ENCODE peak calls at places on chromosomes 13 and 19, in seven cellular contexts. S, B, Y, F, D, A and O are unnamed samples.

GRCh38 chr13:33636955-33637670 is 180.8 kb upstream of the RFC3 start:
- DNase-seq in B (no peak), D (no peak), Y (no peak), A (no peak), F (no peak), S (no peak), O (no peak)

GRCh38 chr13:112355274-112355843 is 20.8 kb upstream of the SPACA7 start:
- DNase-seq in D (no peak), B (no peak), F (no peak), S (no peak), Y (no peak), A (no peak), O (no peak)

GRCh38 chr19:18292460-18292809 is 11.0 kb upstream of the JUND start:
- DNase-seq in B (peak; percentile 57), A (no peak), F (no peak), Y (no peak), S (no peak), D (no peak), O (no peak)

GRCh38 chr13:33126909-33127607 is 110.8 kb downstream of the KL start:
- DNase-seq in A (no peak), S (no peak), Y (no peak), F (peak; percentile 40), B (no peak), D (peak; percentile 29), O (no peak)

GRCh38 chr19:1807030-1807694 is 4.9 kb downstream of the ATP8B3 start:
- DNase-seq in F (no peak), S (no peak), A (no peak), B (no peak), Y (peak; percentile 59), D (no peak), O (no peak)

GRCh38 chr13:94315188-94315587 is 164.3 kb downstream of the DCT start:
- DNase-seq in D (no peak), Y (no peak), F (no peak), A (no peak), B (no peak), S (no peak), O (no peak)

GRCh38 chr19:21584532-21584931 is 79.1 kb downstream of the ZNF429 start:
- DNase-seq in A (no peak), F (no peak), B (no peak), D (no peak), S (no peak), Y (no peak), O (no peak)

GRCh38 chr19:3346677-3347353 is 19.6 kb upstream of the NFIC start:
- DNase-seq in B (no peak), S (no peak), F (peak; percentile 81), Y (no peak), A (peak; percentile 87), D (peak; percentile 97), O (peak; percentile 69)

GRCh38 chr13:52118095-52118494 is 10.8 kb downstream of the NEK5 start:
- DNase-seq in S (no peak), F (no peak), Y (no peak), B (no peak), D (no peak), A (no peak), O (no peak)

GRCh38 chr13:108789476-108789875 is 160.1 kb downstream of the MYO16 start:
- DNase-seq in D (no peak), Y (no peak), S (no peak), A (no peak), B (no peak), F (no peak), O (no peak)
- TF ChIP-seq POLR2A in D (no peak), Y (no peak), S (no peak), A (no peak), B (no peak), F (no peak), O (no peak)

DNA sequence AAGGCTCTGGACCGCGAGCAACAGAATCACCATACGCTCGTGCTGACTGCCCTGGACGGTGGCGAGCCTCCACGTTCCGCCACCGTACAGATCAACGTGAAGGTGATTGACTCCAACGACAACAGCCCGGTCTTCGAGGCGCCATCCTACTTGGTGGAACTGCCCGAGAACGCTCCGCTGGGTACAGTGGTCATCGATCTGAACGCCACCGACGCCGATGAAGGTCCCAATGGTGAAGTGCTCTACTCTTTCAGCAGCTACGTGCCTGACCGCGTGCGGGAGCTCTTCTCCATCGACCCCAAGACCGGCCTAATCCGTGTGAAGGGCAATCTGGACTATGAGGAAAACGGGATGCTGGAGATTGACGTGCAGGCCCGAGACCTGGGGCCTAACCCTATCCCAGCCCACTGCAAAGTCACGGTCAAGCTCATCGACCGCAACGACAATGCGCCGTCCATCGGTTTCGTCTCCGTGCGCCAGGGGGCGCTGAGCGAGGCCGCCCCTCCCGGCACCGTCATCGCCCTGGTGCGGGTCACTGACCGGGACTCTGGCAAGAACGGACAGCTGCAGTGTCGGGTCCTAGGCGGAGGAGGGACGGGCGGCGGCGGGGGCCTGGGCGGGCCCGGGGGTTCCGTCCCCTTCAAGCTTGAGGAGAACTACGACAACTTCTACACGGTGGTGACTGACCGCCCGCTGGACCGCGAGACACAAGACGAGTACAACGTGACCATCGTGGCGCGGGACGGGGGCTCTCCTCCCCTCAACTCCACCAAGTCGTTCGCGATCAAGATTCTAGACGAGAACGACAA is 1.8 kb downstream of the PCDH17 start:
- DNase-seq in A (peak; percentile 22), S (no peak), F (peak; percentile 76), D (peak; percentile 71), B (no peak), Y (peak; percentile 79), O (peak; percentile 13)
- TF ChIP-seq CTCF in A (no peak), S (peak; percentile 31), F (peak; percentile 82), D (peak; percentile 39), B (no peak), Y (peak; percentile 51), O (peak; percentile 20)

GRCh38 chr19:14450876-14451275 is 17.8 kb downstream of the PKN1 start:
- DNase-seq in S (no peak), A (no peak), B (no peak), Y (no peak), D (no peak), F (no peak), O (no peak)

GRCh38 chr19:14446336-14447036 is 13.4 kb downstream of the PKN1 start:
- DNase-seq in Y (no peak), S (no peak), D (no peak), F (no peak), A (no peak), B (no peak), O (no peak)

GRCh38 chr19:14449321-14449720 is 16.2 kb downstream of the PKN1 start:
- DNase-seq in B (no peak), F (no peak), D (no peak), Y (no peak), A (no peak), S (no peak), O (no peak)

GRCh38 chr19:14450168-14450874 is 17.2 kb downstream of the PKN1 start:
- DNase-seq in B (no peak), D (no peak), S (no peak), Y (no peak), A (peak; percentile 36), F (no peak), O (no peak)
- TF ChIP-seq POLR2A in B (no peak), D (no peak), S (no peak), Y (no peak), A (no peak), F (no peak), O (no peak)

GRCh38 chr19:56152644-56153043 is 11.6 kb downstream of the ZNF444 start:
- DNase-seq in S (no peak), A (no peak), B (no peak), Y (no peak), D (no peak), F (no peak), O (no peak)

GRCh38 chr19:56153507-56153906 is 12.4 kb downstream of the ZNF444 start:
- DNase-seq in S (no peak), B (no peak), Y (no peak), F (no peak), A (no peak), D (peak; percentile 64), O (no peak)

GRCh38 chr19:56156768-56157167 is 15.7 kb downstream of the ZNF444 start:
- DNase-seq in S (no peak), D (no peak), F (peak; percentile 43), B (no peak), A (no peak), Y (no peak), O (peak; percentile 60)

GRCh38 chr19:56158170-56158757 is 17.2 kb downstream of the ZNF444 start:
- DNase-seq in B (no peak), Y (no peak), F (no peak), A (no peak), D (no peak), S (no peak), O (no peak)

GRCh38 chr19:56155124-56155687 is 14.1 kb downstream of the ZNF444 start:
- DNase-seq in S (no peak), B (no peak), Y (no peak), F (no peak), D (peak; percentile 51), A (no peak), O (peak; percentile 33)
- TF ChIP-seq CTCF in S (peak; percentile 10), B (no peak), Y (no peak), F (peak; percentile 65), D (peak; percentile 32), A (no peak), O (no peak)

GRCh38 chr19:20162821-20163220 is 4.2 kb upstream of the ZNF486 start:
- DNase-seq in B (no peak), A (no peak), Y (peak; percentile 78), D (peak; percentile 12), F (no peak), S (no peak), O (no peak)

GRCh38 chr19:20171285-20171684 is 4.3 kb downstream of the ZNF486 start:
- DNase-seq in F (no peak), B (no peak), S (no peak), Y (no peak), D (no peak), A (no peak), O (no peak)

GRCh38 chr19:20165971-20166592 is 932 bp upstream of the ZNF486 start:
- DNase-seq in B (no peak), A (no peak), D (peak; percentile 26), Y (no peak), S (no peak), F (no peak), O (no peak)

GRCh38 chr19:20164456-20164855 is 2.6 kb upstream of the ZNF486 start:
- DNase-seq in S (no peak), Y (no peak), F (no peak), D (no peak), B (no peak), A (no peak), O (no peak)

GRCh38 chr19:20167020-20167644 is at the start of gene ZNF486:
- DNase-seq in Y (peak; percentile 93), S (peak; percentile 75), B (peak; percentile 96), D (peak; percentile 99), F (peak; percentile 95), A (peak; percentile 94), O (peak; percentile 95)
- TF ChIP-seq POLR2A in Y (no peak), S (no peak), B (no peak), D (peak; percentile 51), F (no peak), A (no peak), O (peak; percentile 63)

GRCh38 chr13:59399513-59399912 is 764.2 kb downstream of the DIAPH3 start:
- DNase-seq in F (no peak), Y (no peak), S (no peak), B (no peak), A (no peak), D (no peak), O (no peak)
- TF ChIP-seq CTCF in F (no peak), Y (no peak), S (no peak), B (no peak), A (no peak), D (no peak), O (no peak)